ENCODE peak calls at places on chromosomes 6 and 20, in nine cellular contexts. M is stomach; D is RCC 7860; H is mammary epithelial cell; T is retinal pigment epithelial cell; J is hippocampal formation; C is activated CD4-positive, alpha-beta T cell treated with anti-CD3 and anti-CD28 coated beads, Interleukin-2, amount 10 ng/mL, durations not matched to agents 7 days and 5 days; S is LoVo; V is lower lobe of right lung. W is an unnamed sample.

GRCh38 chr6:14851286-14851685 is 394.6 kb upstream of the JARID2 start:
- DNase-seq in T (no peak), V (no peak), S (no peak), C (no peak), M (no peak), H (no peak), D (no peak), J (no peak), W (no peak)

GRCh38 chr20:23273776-23274175 is 76.8 kb upstream of the NXT1 start:
- DNase-seq in S (no peak), D (no peak), T (no peak), J (no peak), V (no peak), C (no peak), M (no peak), H (no peak), W (no peak)

GRCh38 chr6:116876107-116876506 is 935 bp upstream of the RFX6 start:
- DNase-seq in J (no peak), C (no peak), M (no peak), S (no peak), T (no peak), H (no peak), V (no peak), D (no peak), W (no peak)

GRCh38 chr6:133953634-133954415 is 801 bp downstream of the TBPL1 start:
- DNase-seq in H (no peak), C (peak; percentile 20), M (no peak), D (no peak), S (no peak), V (no peak), J (no peak), T (no peak), W (no peak)

GRCh38 chr20:25336561-25337422 is 53.8 kb downstream of the ABHD12 start:
- DNase-seq in M (no peak), V (no peak), C (no peak), T (no peak), D (no peak), S (no peak), H (peak; percentile 76), J (peak; percentile 58), W (no peak)

GRCh38 chr6:33592280-33592594 is 12.2 kb upstream of the BAK1 start:
- DNase-seq in T (no peak), D (no peak), M (no peak), H (no peak), V (no peak), S (no peak), J (no peak), C (no peak), W (no peak)

GRCh38 chr6:108635505-108636226 is 74.9 kb downstream of the FOXO3 start:
- DNase-seq in S (no peak), V (peak; percentile 74), D (no peak), H (peak; percentile 33), M (peak; percentile 34), T (no peak), C (peak; percentile 39), J (no peak), W (peak; percentile 57)

GRCh38 chr20:25281541-25281991 is 33.7 kb downstream of the PYGB start:
- DNase-seq in H (no peak), S (no peak), C (no peak), J (no peak), T (no peak), D (no peak), V (peak; percentile 47), M (peak; percentile 38), W (peak; percentile 95)

GRCh38 chr20:19784511-19785172 is 26.6 kb downstream of the RIN2 start:
- DNase-seq in D (peak; percentile 66), J (peak; percentile 90), C (peak; percentile 47), M (peak; percentile 38), S (peak; percentile 72), H (peak; percentile 82), V (peak; percentile 75), T (peak; percentile 28), W (peak; percentile 65)

GRCh38 chr6:2891768-2892170 is 11.3 kb downstream of the SERPINB9 start:
- DNase-seq in T (peak; percentile 63), M (peak; percentile 46), S (no peak), V (no peak), J (no peak), D (no peak), C (peak; percentile 75), H (no peak), W (peak; percentile 85)

GRCh38 chr20:20552076-20552475 is 160.4 kb downstream of the RALGAPA2 start:
- DNase-seq in T (no peak), H (no peak), V (no peak), D (no peak), C (no peak), J (no peak), M (no peak), S (no peak), W (no peak)

GRCh38 chr20:41738584-41739193 is 120.5 kb upstream of the CHD6 start:
- DNase-seq in H (peak; percentile 11), D (no peak), M (peak; percentile 58), J (peak; percentile 60), V (peak; percentile 51), T (no peak), C (peak; percentile 43), S (peak; percentile 46), W (peak; percentile 26)

GRCh38 chr6:90425161-90425641 is 128.6 kb upstream of the BACH2 start:
- DNase-seq in T (no peak), M (no peak), S (no peak), J (no peak), V (no peak), H (no peak), D (no peak), C (no peak), W (no peak)

GRCh38 chr20:14860410-14860814 is 523.0 kb upstream of the FLRT3 start:
- DNase-seq in S (peak; percentile 16), J (no peak), V (no peak), H (no peak), C (no peak), M (no peak), T (no peak), D (no peak), W (no peak)

GRCh38 chr20:11814276-11814675 is 103.4 kb upstream of the BTBD3 start:
- DNase-seq in H (peak; percentile 88), J (no peak), C (no peak), D (peak; percentile 81), V (no peak), S (no peak), T (no peak), M (no peak), W (no peak)

W was measured in Jurkat, Clone E6-1.